ENCODE peak calls at places on chromosomes 4 and X, in seven cellular contexts. V is fibroblast of lung; A is pancreas; H is MM.1S; O is neuronal stem cell; Q is CD8-positive, alpha-beta memory T cell; N is upper lobe of left lung. I is an unnamed sample. For H3K36me3, the result is how much of the 10 kb centered on the place peaks cover.

GRCh38 chr4:3519468-3520264 is 12.6 kb downstream of the LRPAP1 start:
- DNase-seq in H (no peak), A (peak), N (peak), O (no peak), Q (no peak), V (no peak), I (no peak)

GRCh38 chr4:168787801-168788200 is 222.3 kb downstream of the CBR4 start:
- DNase-seq in V (peak), H (no peak), O (no peak), Q (no peak), N (no peak), A (no peak), I (no peak)

GRCh38 chrX:69424161-69424560 is 80.0 kb upstream of the NALF2 start:
- DNase-seq in V (no peak), A (no peak), O (no peak), N (no peak), H (no peak), Q (no peak), I (no peak)

GRCh38 chr4:726235-726787 is 20.7 kb downstream of the PCGF3 start:
- DNase-seq in Q (no peak), O (no peak), A (no peak), V (peak), N (peak), H (no peak), I (no peak)

GRCh38 chr4:76166480-76166879 is 18.3 kb upstream of the NUP54 start:
- DNase-seq in H (no peak), V (no peak), Q (no peak), N (no peak), O (no peak), A (no peak), I (no peak)

GRCh38 chrX:33855251-33855650 is 276.9 kb downstream of the FAM47A start:
- DNase-seq in N (no peak), Q (no peak), H (no peak), O (no peak), A (no peak), V (no peak), I (no peak)

GRCh38 chrX:153861733-153862300 is 24.2 kb downstream of the L1CAM start:
- DNase-seq in O (no peak), H (no peak), V (no peak), A (peak), Q (no peak), N (no peak), I (no peak)

GRCh38 chr4:36392049-36392448 is 110.6 kb downstream of the DTHD1 start:
- DNase-seq in O (no peak), A (no peak), V (peak), N (no peak), Q (no peak), H (no peak), I (no peak)

GRCh38 chr4:27828843-27829242 is 968.2 kb downstream of the STIM2 start:
- DNase-seq in Q (no peak), H (no peak), O (no peak), A (no peak), N (no peak), V (no peak), I (no peak)

GRCh38 chr4:45910511-45910910 is 213.3 kb downstream of the GABRG1 start:
- DNase-seq in N (no peak), Q (no peak), A (no peak), O (no peak), H (no peak), V (no peak), I (no peak)

GRCh38 chr4:13642163-13642562 is 14.6 kb upstream of the BOD1L1 start:
- DNase-seq in A (no peak), O (no peak), Q (no peak), H (no peak), N (no peak), V (peak), I (no peak)

GRCh38 chrX:8639949-8640348 is 92.0 kb downstream of the ANOS1 start:
- DNase-seq in A (no peak), Q (no peak), V (no peak), N (no peak), O (no peak), H (no peak), I (no peak)

GRCh38 chrX:11125079-11125478 is 13.9 kb downstream of the HCCS start:
- DNase-seq in Q (no peak), H (no peak), V (no peak), N (no peak), A (no peak), O (no peak), I (no peak)
- H3K27ac ChIP-seq in Q (no peak), H (no peak), V (no peak), N (no peak), A (no peak), O (no peak), I (no peak)

DNA sequence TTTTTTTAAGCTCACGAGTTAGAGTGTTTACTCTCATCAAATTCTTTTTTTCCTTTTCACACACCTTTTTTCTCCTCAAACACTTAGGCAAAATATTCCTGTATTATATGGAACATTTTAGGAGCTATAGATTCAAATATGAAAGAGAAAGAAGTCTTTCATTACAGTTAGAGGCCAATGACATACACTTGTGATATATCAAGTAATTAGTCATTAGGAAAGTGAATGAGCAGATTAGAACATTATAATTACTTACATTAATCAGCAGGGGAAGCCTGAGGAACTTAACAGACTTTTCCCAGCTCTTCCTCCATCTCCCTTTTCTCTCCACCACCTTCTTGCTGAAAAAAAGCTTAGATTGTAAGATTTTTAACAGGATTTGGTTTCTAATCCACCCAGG is 29.5 kb downstream of the KLF3 start:
- DNase-seq in A (no peak), V (no peak), O (no peak), Q (no peak), H (no peak), N (no peak), I (no peak)
- H3K36me3 ChIP-seq in A (under half), V (under half), O (under half), Q (half or more), H (under half), N (under half), I (half or more)

DNA sequence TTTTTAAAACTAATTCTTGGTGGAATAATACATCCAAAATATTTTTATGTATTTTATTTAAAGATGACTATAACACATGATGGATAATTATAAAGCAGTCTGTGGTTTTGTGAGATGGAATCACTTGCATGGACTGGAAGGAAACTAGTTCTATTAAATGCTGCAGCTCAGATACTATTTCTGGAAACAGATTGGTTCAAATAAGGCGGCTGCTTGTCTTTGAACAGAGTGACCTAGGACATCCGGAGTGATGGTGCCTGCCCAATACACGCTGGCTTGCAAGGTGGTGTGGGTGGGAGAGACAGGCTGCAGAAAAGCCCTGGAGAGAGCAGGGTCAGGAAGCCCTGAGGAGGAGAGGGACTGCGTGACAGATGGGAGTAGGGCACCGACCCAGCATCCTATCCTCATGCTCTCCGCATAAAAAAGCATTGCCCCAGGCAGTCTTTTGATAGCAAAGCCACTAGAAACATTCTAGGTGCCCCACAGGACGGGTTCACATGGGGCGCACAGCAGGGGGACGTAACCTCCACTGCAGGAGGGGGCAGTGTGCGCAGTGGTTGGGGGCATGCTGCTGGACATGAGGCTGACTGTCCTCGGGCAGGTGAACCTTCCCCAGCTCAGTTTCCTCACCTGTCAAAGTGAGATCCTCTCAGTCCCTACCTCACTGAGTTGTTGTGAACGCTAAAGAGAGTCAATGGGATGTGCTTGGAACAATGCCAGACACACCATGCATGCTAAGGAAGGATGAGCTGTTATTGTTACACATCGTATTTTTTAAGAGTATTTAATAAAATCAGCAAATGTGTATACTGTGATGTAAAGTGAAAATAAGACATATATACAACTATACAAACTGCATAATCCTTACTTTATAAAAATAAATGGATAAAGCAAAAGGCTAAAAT is 71.3 kb downstream of the EVC2 start:
- DNase-seq in N (no peak), O (no peak), V (peak), Q (no peak), A (no peak), H (no peak), I (no peak)
- H3K27ac ChIP-seq in N (no peak), O (no peak), V (no peak), Q (no peak), A (no peak), H (no peak), I (no peak)

GRCh38 chrX:24207826-24208225 is 58.3 kb downstream of the ZFX start:
- DNase-seq in Q (no peak), H (no peak), V (peak), O (no peak), A (no peak), N (no peak), I (no peak)
- H3K36me3 ChIP-seq in Q (under half), H (under half), V (under half), O (under half), A (under half), N (under half), I (under half)